ENCODE peak calls at places on chromosomes 3 and 15, in four cellular contexts. R is AG10803, L is astrocyte of the spinal cord, A is spleen. W is an unnamed sample.

GRCh38 chr3:24495334-24495994 is 814 bp upstream of the THRB start:
- DNase-seq in L (no peak), R (no peak), A (peak), W (peak)

GRCh38 chr3:61181874-61182273 is 69.4 kb downstream of the FHIT start:
- DNase-seq in R (peak), L (peak), A (no peak), W (no peak)

GRCh38 chr3:8336456-8336855 is 165.2 kb upstream of the LMCD1 start:
- DNase-seq in R (no peak), L (no peak), A (no peak), W (no peak)

GRCh38 chr15:85707519-85708338 is 87.0 kb downstream of the KLHL25 start:
- DNase-seq in R (peak), A (no peak), L (peak), W (no peak)

GRCh38 chr3:150582620-150583019 is 20.5 kb upstream of the SELENOT start:
- DNase-seq in A (no peak), R (no peak), L (no peak), W (no peak)

GRCh38 chr3:39528844-39529243 is 61.4 kb downstream of the MOBP start:
- DNase-seq in L (peak), A (no peak), R (no peak), W (no peak)

GRCh38 chr3:111851511-111851954 is 7.5 kb upstream of the PHLDB2 start:
- DNase-seq in L (peak), A (no peak), R (peak), W (no peak)

GRCh38 chr3:105253225-105253624 is 113.5 kb upstream of the ALCAM start:
- DNase-seq in L (peak), R (no peak), A (no peak), W (no peak)

GRCh38 chr15:28003302-28004037 is 95.6 kb downstream of the OCA2 start:
- DNase-seq in L (no peak), R (no peak), A (peak), W (no peak)

GRCh38 chr3:24343084-24343783 is 151.4 kb downstream of the THRB start:
- DNase-seq in L (peak), A (no peak), R (peak), W (no peak)

GRCh38 chr15:70741107-70741511 is 22.2 kb downstream of the UACA start:
- DNase-seq in L (peak), R (peak), A (no peak), W (no peak)

GRCh38 chr15:90994059-90994416 is 297 bp downstream of the PRC1 start:
- DNase-seq in A (no peak), R (no peak), L (no peak), W (peak)

GRCh38 chr15:28081594-28081993 is 17.5 kb downstream of the OCA2 start:
- DNase-seq in R (no peak), L (no peak), A (peak), W (no peak)

GRCh38 chr3:144777941-144778340 is 806.3 kb downstream of the DIPK2A start:
- DNase-seq in L (no peak), A (no peak), R (no peak), W (no peak)

GRCh38 chr3:76991165-76991564 is 48.7 kb upstream of the ROBO2 start:
- DNase-seq in R (no peak), A (no peak), L (no peak), W (no peak)

GRCh38 chr3:67559029-67559605 is 95.3 kb downstream of the SUCLG2 start:
- DNase-seq in L (no peak), A (no peak), R (no peak), W (no peak)

GRCh38 chr3:114093596-114093995 is 37.1 kb downstream of the QTRT2 start:
- DNase-seq in R (peak), L (peak), A (no peak), W (no peak)

GRCh38 chr3:70861234-70861633 is 548.8 kb upstream of the MDFIC2 start:
- DNase-seq in R (peak), L (peak), A (no peak), W (no peak)

GRCh38 chr15:63482874-63483323 is 21.5 kb upstream of the USP3 start:
- DNase-seq in R (peak), L (no peak), A (no peak), W (no peak)

GRCh38 chr3:167102071-167102470 is 278.0 kb downstream of the ZBBX start:
- DNase-seq in R (no peak), L (no peak), A (no peak), W (no peak)

GRCh38 chr3:136929984-136930671 is 27.7 kb upstream of the IL20RB start:
- DNase-seq in R (peak), L (peak), A (no peak), W (no peak)

GRCh38 chr15:65390447-65390846 is 12.6 kb upstream of the IGDCC3 start:
- DNase-seq in A (no peak), L (no peak), R (no peak), W (no peak)

GRCh38 chr3:193452338-193452737 is 73.8 kb upstream of the ATP13A5 start:
- DNase-seq in L (no peak), A (no peak), R (no peak), W (no peak)
- TF ChIP-seq CTCF in L (peak), A (no peak), R (peak), W (peak)

GRCh38 chr15:78565951-78566774 is 843 bp downstream of the CHRNA5 start:
- DNase-seq in A (no peak), R (peak), L (peak), W (peak)
- TF ChIP-seq CTCF in A (no peak), R (peak), L (peak), W (peak)

GRCh38 chr3:42652251-42652610 is 1.3 kb upstream of the ZBTB47 start:
- DNase-seq in L (no peak), A (no peak), R (no peak), W (no peak)

GRCh38 chr3:42652611-42653302 is 740 bp upstream of the ZBTB47 start:
- DNase-seq in A (peak), L (peak), R (peak), W (no peak)

GRCh38 chr3:42653303-42653559 is 266 bp upstream of the ZBTB47 start:
- DNase-seq in A (no peak), L (no peak), R (no peak), W (no peak)

GRCh38 chr3:42654331-42655201 is 1.1 kb downstream of the ZBTB47 start:
- DNase-seq in L (peak), R (peak), A (peak), W (peak)

DNA sequence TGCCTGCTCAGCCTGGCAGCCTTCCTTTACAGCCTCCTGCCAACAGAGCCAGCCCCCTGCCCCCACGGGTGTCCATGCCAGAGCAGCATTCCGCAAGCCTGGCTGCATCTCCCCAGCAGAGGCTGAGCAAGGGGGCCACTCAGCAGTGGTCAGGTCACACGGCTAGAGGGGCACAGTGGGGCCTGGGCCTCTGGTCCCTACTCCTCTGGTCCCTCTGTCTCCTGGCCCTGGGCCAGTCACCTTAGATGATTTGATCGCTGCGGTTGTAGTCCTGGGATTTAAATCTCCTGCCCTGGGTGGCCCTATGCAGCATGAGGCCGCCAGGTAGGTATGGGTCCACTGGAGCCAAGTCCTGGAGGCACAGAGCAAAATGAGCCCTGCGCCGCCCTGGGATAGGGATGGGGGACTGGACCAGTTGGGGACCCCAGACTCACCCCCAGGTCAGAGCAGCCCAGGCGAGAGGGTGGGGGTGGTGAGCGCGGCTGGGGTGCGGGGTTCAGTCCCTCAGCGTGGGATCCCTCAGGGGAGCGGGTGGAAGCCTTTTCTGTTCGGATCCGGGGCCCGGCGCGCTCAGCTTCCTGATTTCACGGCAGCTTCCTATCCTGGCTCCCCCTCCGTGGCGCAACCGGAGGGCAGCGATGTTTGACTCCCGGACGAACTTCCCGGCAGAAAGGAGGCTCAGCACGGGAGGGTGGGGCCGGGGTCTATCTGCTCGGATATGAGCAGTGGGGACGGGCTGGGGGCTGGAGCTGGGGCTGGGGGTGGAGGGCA is at the start of gene ZBTB47:
- DNase-seq in L (no peak), A (peak), R (peak), W (no peak)
- TF ChIP-seq CTCF in L (no peak), A (no peak), R (no peak), W (no peak)

GRCh38 chr3:171055336-171056178 is 29.0 kb upstream of the SLC2A2 start:
- DNase-seq in L (peak), A (no peak), R (peak), W (no peak)
- TF ChIP-seq CTCF in L (no peak), A (no peak), R (no peak), W (no peak)

DNA sequence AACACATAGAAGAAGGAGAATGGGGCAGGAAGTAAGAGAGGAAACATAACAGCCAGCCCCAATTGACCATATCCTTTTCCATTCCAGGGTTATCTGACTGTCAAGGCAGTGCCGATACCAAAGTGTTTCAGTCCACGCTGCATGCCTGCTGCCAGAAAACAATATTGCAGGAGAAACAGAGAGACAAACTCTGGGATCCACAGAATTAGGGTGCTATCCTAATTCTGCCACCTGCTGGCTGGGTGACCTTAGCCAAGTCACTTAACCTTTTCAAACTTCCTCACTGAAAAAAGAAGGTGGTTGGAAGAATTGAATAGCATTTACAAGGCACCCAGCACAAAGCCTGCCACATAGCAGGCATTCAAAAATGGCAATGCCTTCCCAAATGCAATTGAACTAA is 32.0 kb downstream of the GLB1 start:
- DNase-seq in A (no peak), R (no peak), L (no peak), W (no peak)
- TF ChIP-seq CTCF in A (peak), R (no peak), L (no peak), W (no peak)

GRCh38 chr15:51401065-51401780 is 59.8 kb downstream of the GLDN start:
- DNase-seq in R (no peak), L (no peak), A (no peak), W (no peak)

GRCh38 chr15:51403946-51404695 is 62.7 kb downstream of the GLDN start:
- DNase-seq in R (no peak), L (no peak), A (no peak), W (no peak)

GRCh38 chr15:51405646-51406194 is 64.3 kb downstream of the GLDN start:
- DNase-seq in L (peak), A (no peak), R (no peak), W (no peak)

GRCh38 chr15:51401872-51402517 is 60.5 kb downstream of the GLDN start:
- DNase-seq in R (peak), A (peak), L (no peak), W (peak)

DNA sequence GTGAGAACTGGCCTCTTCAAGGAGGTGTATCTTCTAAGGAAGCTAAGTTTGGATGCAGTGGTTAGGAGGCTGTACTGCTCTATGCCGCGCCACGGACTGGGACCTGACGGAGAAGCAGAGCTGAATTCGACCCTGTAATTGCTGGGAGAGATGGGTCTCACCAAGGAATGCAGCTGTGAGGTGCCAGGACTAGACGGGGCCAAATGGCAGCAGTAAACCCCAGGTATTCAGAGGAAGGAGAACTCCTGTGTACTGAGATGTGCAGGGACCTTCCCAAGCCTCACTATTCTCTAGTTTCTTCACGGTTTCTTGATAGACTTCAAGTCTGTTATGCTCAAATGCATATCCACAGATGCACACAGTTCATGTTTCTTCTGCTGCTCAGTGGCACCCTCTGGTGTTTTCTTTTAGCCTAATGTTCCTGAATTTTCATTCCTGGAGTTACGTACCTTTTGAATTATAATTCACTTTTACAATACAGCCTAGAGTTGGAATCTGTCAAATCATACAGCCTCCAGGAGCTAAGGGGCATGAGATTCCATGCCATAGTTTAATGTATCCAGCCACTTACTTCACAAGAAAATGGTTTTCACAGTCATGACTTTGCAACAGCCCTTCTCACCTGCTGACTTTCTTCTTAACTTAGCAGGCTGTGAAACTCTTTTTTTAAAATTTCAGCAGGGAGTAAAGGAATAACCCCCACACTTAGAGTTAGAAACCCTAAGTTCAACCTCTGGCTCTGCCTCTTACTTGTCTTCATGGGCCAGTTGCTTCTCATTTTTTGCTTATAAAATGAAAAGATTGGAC is 61.8 kb downstream of the GLDN start:
- DNase-seq in R (peak), L (peak), A (no peak), W (no peak)
- TF ChIP-seq CTCF in R (peak), L (peak), A (peak), W (peak)

GRCh38 chr3:13414040-13414729 is 5.9 kb downstream of the NUP210 start:
- DNase-seq in A (peak), R (no peak), L (no peak), W (no peak)
- TF ChIP-seq CTCF in A (peak), R (no peak), L (no peak), W (no peak)